ENCODE peak calls at places on chromosomes 6 and 20, in four cellular contexts. One of them, this sample, is unnamed.
A peak's percentile ranks its signal among the peaks of the same experiment; 100 is the strongest.

GRCh38 chr6:135871878-135872277 is 20.4 kb downstream of the PDE7B start:
- DNase-seq in heart right ventricle: no peak
- DNase-seq in lower lobe of right lung: no peak
- DNase-seq in CD8-positive, alpha-beta T cell: no peak
- DNase-seq in this sample: no peak

GRCh38 chr20:49510562-49511117 is 28.2 kb upstream of the KCNB1 start:
- DNase-seq in CD8-positive, alpha-beta T cell: no peak
- DNase-seq in heart right ventricle: peak; percentile 59
- DNase-seq in lower lobe of right lung: no peak
- DNase-seq in this sample: no peak

GRCh38 chr6:2798586-2799134 is 33.5 kb downstream of the WRNIP1 start:
- DNase-seq in heart right ventricle: no peak
- DNase-seq in lower lobe of right lung: no peak
- DNase-seq in CD8-positive, alpha-beta T cell: no peak
- DNase-seq in this sample: no peak

GRCh38 chr6:4253604-4254211 is 118.3 kb upstream of the ECI2 start:
- DNase-seq in heart right ventricle: peak; percentile 18
- DNase-seq in CD8-positive, alpha-beta T cell: no peak
- DNase-seq in lower lobe of right lung: no peak
- DNase-seq in this sample: no peak

GRCh38 chr6:106256201-106256968 is 69.2 kb downstream of the ATG5 start:
- DNase-seq in lower lobe of right lung: no peak
- DNase-seq in CD8-positive, alpha-beta T cell: no peak
- DNase-seq in heart right ventricle: no peak
- DNase-seq in this sample: no peak

GRCh38 chr6:42287756-42288155 is 70.1 kb upstream of the MRPS10 start:
- DNase-seq in lower lobe of right lung: no peak
- DNase-seq in CD8-positive, alpha-beta T cell: no peak
- DNase-seq in heart right ventricle: no peak
- DNase-seq in this sample: no peak

GRCh38 chr20:32823737-32824588 is 4.2 kb downstream of the MAPRE1 start:
- DNase-seq in heart right ventricle: no peak
- DNase-seq in CD8-positive, alpha-beta T cell: no peak
- DNase-seq in lower lobe of right lung: no peak
- DNase-seq in this sample: no peak

GRCh38 chr6:37980222-37980595 is 160.7 kb downstream of the ZFAND3 start:
- DNase-seq in heart right ventricle: no peak
- DNase-seq in CD8-positive, alpha-beta T cell: no peak
- DNase-seq in lower lobe of right lung: no peak
- DNase-seq in this sample: no peak

GRCh38 chr20:5674176-5674660 is 76.0 kb upstream of the SHLD1 start:
- DNase-seq in CD8-positive, alpha-beta T cell: no peak
- DNase-seq in heart right ventricle: no peak
- DNase-seq in lower lobe of right lung: no peak
- DNase-seq in this sample: no peak

GRCh38 chr6:131998255-131998982 is 47.2 kb upstream of the CCN2 start:
- DNase-seq in CD8-positive, alpha-beta T cell: no peak
- DNase-seq in lower lobe of right lung: no peak
- DNase-seq in heart right ventricle: no peak
- DNase-seq in this sample: no peak

GRCh38 chr6:26003102-26003694 is 40.6 kb downstream of the TRIM38 start:
- DNase-seq in lower lobe of right lung: no peak
- DNase-seq in CD8-positive, alpha-beta T cell: peak; percentile 55
- DNase-seq in heart right ventricle: peak; percentile 17
- DNase-seq in this sample: no peak

GRCh38 chr6:4732691-4733315 is 43.4 kb upstream of the CDYL start:
- DNase-seq in heart right ventricle: peak; percentile 49
- DNase-seq in lower lobe of right lung: no peak
- DNase-seq in CD8-positive, alpha-beta T cell: no peak
- DNase-seq in this sample: no peak

GRCh38 chr6:93779086-93779858 is 359.9 kb upstream of the EPHA7 start:
- DNase-seq in heart right ventricle: peak; percentile 11
- DNase-seq in lower lobe of right lung: no peak
- DNase-seq in CD8-positive, alpha-beta T cell: no peak
- DNase-seq in this sample: no peak

GRCh38 chr20:24164360-24164759 is 175.8 kb upstream of the GGTLC1 start:
- DNase-seq in heart right ventricle: no peak
- DNase-seq in CD8-positive, alpha-beta T cell: peak; percentile 34
- DNase-seq in lower lobe of right lung: no peak
- DNase-seq in this sample: no peak

GRCh38 chr20:47493954-47494293 is 7.8 kb upstream of the NCOA3 start:
- DNase-seq in lower lobe of right lung: no peak
- DNase-seq in CD8-positive, alpha-beta T cell: no peak
- DNase-seq in heart right ventricle: no peak
- DNase-seq in this sample: no peak

GRCh38 chr6:1524040-1524480 is 85.7 kb upstream of the FOXC1 start:
- DNase-seq in CD8-positive, alpha-beta T cell: peak; percentile 81
- DNase-seq in heart right ventricle: peak; percentile 85
- DNase-seq in lower lobe of right lung: peak; percentile 79
- DNase-seq in this sample: peak; percentile 62

GRCh38 chr6:37170273-37171140 is 555 bp downstream of the PIM1 start:
- DNase-seq in lower lobe of right lung: peak; percentile 80
- DNase-seq in heart right ventricle: peak; percentile 53
- DNase-seq in CD8-positive, alpha-beta T cell: peak; percentile 46
- DNase-seq in this sample: no peak

GRCh38 chr6:3749991-3750323 is 1.6 kb downstream of the PXDC1 start:
- DNase-seq in CD8-positive, alpha-beta T cell: no peak
- DNase-seq in heart right ventricle: no peak
- DNase-seq in lower lobe of right lung: no peak
- DNase-seq in this sample: no peak

GRCh38 chr6:148779142-148779562 is 32.3 kb downstream of the UST start:
- DNase-seq in heart right ventricle: no peak
- DNase-seq in CD8-positive, alpha-beta T cell: no peak
- DNase-seq in lower lobe of right lung: no peak
- DNase-seq in this sample: no peak

GRCh38 chr20:50267041-50267865 is 76.6 kb downstream of the CEBPB start:
- DNase-seq in lower lobe of right lung: peak; percentile 85
- DNase-seq in CD8-positive, alpha-beta T cell: no peak
- DNase-seq in heart right ventricle: peak; percentile 45
- DNase-seq in this sample: no peak

GRCh38 chr20:34061695-34062094 is 50.3 kb downstream of the EIF2S2 start:
- DNase-seq in CD8-positive, alpha-beta T cell: no peak
- DNase-seq in lower lobe of right lung: no peak
- DNase-seq in heart right ventricle: no peak
- DNase-seq in this sample: no peak

GRCh38 chr20:12276011-12276673 is 358.4 kb downstream of the BTBD3 start:
- DNase-seq in CD8-positive, alpha-beta T cell: no peak
- DNase-seq in heart right ventricle: no peak
- DNase-seq in lower lobe of right lung: no peak
- DNase-seq in this sample: no peak

GRCh38 chr6:75750925-75751324 is 1.9 kb downstream of the MYO6 start:
- DNase-seq in lower lobe of right lung: no peak
- DNase-seq in CD8-positive, alpha-beta T cell: no peak
- DNase-seq in heart right ventricle: no peak
- DNase-seq in this sample: no peak

GRCh38 chr6:75745404-75745803 is 3.6 kb upstream of the MYO6 start:
- DNase-seq in heart right ventricle: no peak
- DNase-seq in CD8-positive, alpha-beta T cell: no peak
- DNase-seq in lower lobe of right lung: no peak
- DNase-seq in this sample: no peak

GRCh38 chr6:75747985-75748742 is 875 bp upstream of the MYO6 start:
- DNase-seq in CD8-positive, alpha-beta T cell: no peak
- DNase-seq in lower lobe of right lung: no peak
- DNase-seq in heart right ventricle: no peak
- DNase-seq in this sample: no peak

GRCh38 chr6:75748743-75749538 is at the start of gene MYO6:
- DNase-seq in heart right ventricle: peak; percentile 82
- DNase-seq in lower lobe of right lung: peak; percentile 88
- DNase-seq in CD8-positive, alpha-beta T cell: peak; percentile 39
- DNase-seq in this sample: peak; percentile 5

DNA sequence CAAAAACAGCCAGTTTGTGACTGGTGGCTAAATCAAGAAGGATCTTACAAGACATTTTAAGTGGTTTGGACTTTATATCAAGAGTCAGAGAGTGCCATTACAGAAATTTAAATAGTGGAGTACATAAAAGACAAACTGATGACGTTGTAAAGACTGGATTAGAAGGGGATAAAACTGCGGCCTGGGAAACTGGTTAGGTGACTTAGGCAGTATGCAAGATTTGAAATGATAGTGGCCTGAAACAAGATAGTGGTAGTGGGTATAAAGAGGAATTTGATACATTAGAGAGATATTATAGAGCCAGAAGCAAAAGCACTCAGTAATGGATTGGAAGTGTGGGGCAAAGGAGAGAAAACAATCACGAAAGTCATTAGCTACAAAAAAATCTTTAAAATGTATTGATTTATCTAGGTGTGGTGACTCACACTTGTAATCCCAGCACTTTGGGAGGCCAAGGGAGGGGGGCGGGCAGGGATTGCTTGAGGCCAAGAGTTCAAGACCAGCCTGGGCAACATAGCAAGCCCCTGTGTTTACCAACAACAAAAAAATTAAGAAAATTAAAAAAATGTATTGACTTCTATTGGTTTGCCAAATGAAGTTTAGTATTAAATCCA is 1.6 kb upstream of the MYO6 start:
- DNase-seq in CD8-positive, alpha-beta T cell: no peak
- DNase-seq in lower lobe of right lung: no peak
- DNase-seq in heart right ventricle: no peak
- DNase-seq in this sample: no peak
- H3K27ac ChIP-seq in CD8-positive, alpha-beta T cell: no peak overlapping the region
- H3K27ac ChIP-seq in lower lobe of right lung: peak overlapping the region; percentile 92
- H3K27ac ChIP-seq in heart right ventricle: no peak overlapping the region
- H3K27ac ChIP-seq in this sample: no peak overlapping the region

DNA sequence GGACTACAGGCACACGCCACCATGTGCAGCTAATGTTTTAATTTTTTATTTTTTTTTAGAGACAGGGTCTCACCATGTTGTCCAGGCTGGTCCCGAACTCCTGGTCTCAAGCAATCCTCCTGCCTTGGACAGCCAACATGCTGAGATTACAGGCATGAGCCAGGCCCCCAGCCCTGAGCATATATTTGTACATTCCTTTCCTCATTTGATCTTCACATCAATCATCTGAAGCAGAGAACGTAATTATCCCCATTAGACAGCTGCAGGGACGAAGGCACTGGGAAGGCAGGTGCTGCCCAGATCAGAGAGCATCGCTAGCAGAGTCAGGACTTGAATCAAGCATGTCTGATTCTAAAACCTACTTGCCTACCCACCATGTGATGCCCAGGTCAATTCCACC is 41.0 kb upstream of the SIRPA start:
- DNase-seq in lower lobe of right lung: no peak
- DNase-seq in CD8-positive, alpha-beta T cell: no peak
- DNase-seq in heart right ventricle: no peak
- DNase-seq in this sample: no peak
- H3K4me1 ChIP-seq in lower lobe of right lung: no peaks in the 10 kb centered on the region
- H3K4me1 ChIP-seq in CD8-positive, alpha-beta T cell: peaks cover 9% of the 10 kb centered on the region
- H3K4me1 ChIP-seq in heart right ventricle: no peaks in the 10 kb centered on the region
- H3K4me1 ChIP-seq in this sample: no peaks in the 10 kb centered on the region

GRCh38 chr20:44585042-44585968 is 2.9 kb downstream of the PKIG start:
- DNase-seq in CD8-positive, alpha-beta T cell: no peak
- DNase-seq in heart right ventricle: no peak
- DNase-seq in lower lobe of right lung: no peak
- DNase-seq in this sample: no peak
- H3K27ac ChIP-seq in CD8-positive, alpha-beta T cell: no peak overlapping the region
- H3K27ac ChIP-seq in heart right ventricle: peak overlapping the region; percentile 94
- H3K27ac ChIP-seq in lower lobe of right lung: peak overlapping the region; percentile 27
- H3K27ac ChIP-seq in this sample: no peak overlapping the region

DNA sequence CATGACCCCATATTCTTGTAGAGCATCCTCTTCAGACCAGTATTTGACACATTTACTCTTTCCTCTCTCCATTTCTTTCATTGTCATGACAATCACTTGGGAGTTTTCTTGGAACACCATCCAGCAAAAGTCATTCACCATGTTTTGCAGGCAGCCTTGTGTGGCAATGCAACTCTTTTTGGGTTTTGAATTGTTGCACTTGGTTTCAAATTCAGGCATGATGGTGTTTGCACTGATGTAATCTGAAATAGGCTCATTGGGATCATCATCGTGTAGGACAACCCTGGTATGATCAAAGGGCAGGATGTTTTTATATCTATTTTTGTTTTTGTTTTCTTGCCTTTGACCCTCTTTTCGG is 161.0 kb upstream of the TNFAIP3 start:
- DNase-seq in CD8-positive, alpha-beta T cell: no peak
- DNase-seq in lower lobe of right lung: no peak
- DNase-seq in heart right ventricle: no peak
- DNase-seq in this sample: no peak
- H3K4me1 ChIP-seq in CD8-positive, alpha-beta T cell: peaks cover 37% of the 10 kb centered on the region
- H3K4me1 ChIP-seq in lower lobe of right lung: peaks cover 13% of the 10 kb centered on the region
- H3K4me1 ChIP-seq in heart right ventricle: peaks cover 47% of the 10 kb centered on the region
- H3K4me1 ChIP-seq in this sample: peaks cover 27% of the 10 kb centered on the region

GRCh38 chr6:39409889-39410288 is 87.4 kb upstream of the KCNK16 start:
- DNase-seq in heart right ventricle: no peak
- DNase-seq in lower lobe of right lung: no peak
- DNase-seq in CD8-positive, alpha-beta T cell: no peak
- DNase-seq in this sample: no peak
- H3K27ac ChIP-seq in heart right ventricle: no peak overlapping the region
- H3K27ac ChIP-seq in lower lobe of right lung: no peak overlapping the region
- H3K27ac ChIP-seq in CD8-positive, alpha-beta T cell: no peak overlapping the region
- H3K27ac ChIP-seq in this sample: no peak overlapping the region

DNA sequence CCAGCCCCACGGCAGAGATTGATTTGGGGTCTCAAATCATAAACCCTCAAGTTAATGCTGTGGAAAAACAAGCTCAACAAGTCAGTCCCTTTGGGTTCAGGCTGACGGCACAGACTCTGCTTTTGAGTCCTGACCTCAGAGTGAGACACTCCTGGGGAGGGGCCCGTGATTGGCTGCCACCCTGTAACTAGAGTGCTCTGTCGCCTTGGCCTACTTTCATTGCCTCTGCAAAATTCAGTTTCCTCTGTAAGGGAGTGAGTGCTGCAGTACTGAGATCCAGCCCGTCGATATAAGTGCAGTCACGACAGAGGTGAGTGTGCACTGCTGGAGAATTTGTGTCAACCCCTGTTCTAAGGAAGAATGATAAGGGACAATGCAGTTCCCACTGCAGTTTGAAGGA is 105.6 kb downstream of the ANKS1A start:
- DNase-seq in heart right ventricle: no peak
- DNase-seq in CD8-positive, alpha-beta T cell: no peak
- DNase-seq in lower lobe of right lung: no peak
- DNase-seq in this sample: no peak
- H3K4me1 ChIP-seq in heart right ventricle: no peaks in the 10 kb centered on the region
- H3K4me1 ChIP-seq in CD8-positive, alpha-beta T cell: no peaks in the 10 kb centered on the region
- H3K4me1 ChIP-seq in lower lobe of right lung: peaks cover 7% of the 10 kb centered on the region
- H3K4me1 ChIP-seq in this sample: no peaks in the 10 kb centered on the region

GRCh38 chr6:155695495-155695894 is 239.9 kb upstream of the NOX3 start:
- DNase-seq in lower lobe of right lung: no peak
- DNase-seq in CD8-positive, alpha-beta T cell: no peak
- DNase-seq in heart right ventricle: no peak
- DNase-seq in this sample: no peak

GRCh38 chr6:155706806-155707205 is 251.2 kb upstream of the NOX3 start:
- DNase-seq in lower lobe of right lung: no peak
- DNase-seq in CD8-positive, alpha-beta T cell: no peak
- DNase-seq in heart right ventricle: no peak
- DNase-seq in this sample: no peak

GRCh38 chr6:155706341-155706740 is 250.7 kb upstream of the NOX3 start:
- DNase-seq in lower lobe of right lung: no peak
- DNase-seq in CD8-positive, alpha-beta T cell: no peak
- DNase-seq in heart right ventricle: no peak
- DNase-seq in this sample: no peak

GRCh38 chr6:155701342-155701741 is 245.7 kb upstream of the NOX3 start:
- DNase-seq in lower lobe of right lung: no peak
- DNase-seq in heart right ventricle: no peak
- DNase-seq in CD8-positive, alpha-beta T cell: no peak
- DNase-seq in this sample: no peak
- H3K27ac ChIP-seq in lower lobe of right lung: no peak overlapping the region
- H3K27ac ChIP-seq in heart right ventricle: no peak overlapping the region
- H3K27ac ChIP-seq in CD8-positive, alpha-beta T cell: no peak overlapping the region
- H3K27ac ChIP-seq in this sample: no peak overlapping the region

This sample was measured in effector memory CD4-positive, alpha-beta T cell.